ENCODE peak calls at places on chromosomes 16 and 17, in five cellular contexts. H, Y, N, C and L are unnamed samples.

GRCh38 chr16:88616320-88616719 is 22.1 kb upstream of the IL17C start:
- DNase-seq in H (no peak), Y (no peak), N (no peak), C (no peak), L (peak)

GRCh38 chr16:16101585-16101984 is 121.7 kb downstream of the ABCC6 start:
- DNase-seq in H (no peak), Y (no peak), N (no peak), C (no peak), L (peak)

GRCh38 chr17:64653325-64653984 is 8.7 kb downstream of the SMURF2 start:
- DNase-seq in H (no peak), Y (no peak), N (no peak), C (no peak), L (no peak)

GRCh38 chr16:6131526-6132050 is 1034.0 kb upstream of the EEF2KMT start:
- DNase-seq in H (no peak), Y (no peak), N (no peak), C (no peak), L (no peak)

GRCh38 chr16:77336637-77337036 is 98.2 kb downstream of the ADAMTS18 start:
- DNase-seq in H (no peak), Y (no peak), N (no peak), C (no peak), L (no peak)

GRCh38 chr17:12070561-12070960 is 49.9 kb downstream of the MAP2K4 start:
- DNase-seq in H (no peak), Y (peak), N (no peak), C (no peak), L (no peak)

GRCh38 chr17:70138309-70138865 is 30.9 kb upstream of the KCNJ2 start:
- DNase-seq in H (no peak), Y (peak), N (no peak), C (no peak), L (no peak)

GRCh38 chr16:6961704-6962103 is 370.9 kb upstream of the RBFOX1 start:
- DNase-seq in H (no peak), Y (no peak), N (no peak), C (no peak), L (no peak)

GRCh38 chr16:86480444-86480843 is 29.9 kb upstream of the FOXF1 start:
- DNase-seq in H (no peak), Y (no peak), N (no peak), C (no peak), L (no peak)

GRCh38 chr16:76574651-76575050 is 297.4 kb downstream of the CNTNAP4 start:
- DNase-seq in H (no peak), Y (no peak), N (peak), C (no peak), L (no peak)

GRCh38 chr17:31074772-31075538 is 19.8 kb upstream of the NF1 start:
- DNase-seq in H (no peak), Y (no peak), N (peak), C (no peak), L (no peak)

GRCh38 chr17:17433260-17433659 is 43.5 kb upstream of the MED9 start:
- DNase-seq in H (no peak), Y (no peak), N (no peak), C (no peak), L (no peak)

GRCh38 chr17:73151888-73152633 is 12.7 kb upstream of the SSTR2 start:
- DNase-seq in H (no peak), Y (no peak), N (no peak), C (no peak), L (no peak)

GRCh38 chr17:57442914-57443571 is 186.7 kb downstream of the MSI2 start:
- DNase-seq in H (peak), Y (no peak), N (no peak), C (no peak), L (no peak)

GRCh38 chr17:9273334-9274118 is 252.2 kb downstream of the NTN1 start:
- DNase-seq in H (no peak), Y (peak), N (no peak), C (peak), L (no peak)

GRCh38 chr16:67529639-67530012 is 997 bp downstream of the RIPOR1 start:
- DNase-seq in H (no peak), Y (no peak), N (no peak), C (no peak), L (no peak)

GRCh38 chr17:73096866-73097265 is 4.4 kb upstream of the SLC39A11 start:
- DNase-seq in H (no peak), Y (no peak), N (no peak), C (no peak), L (no peak)

GRCh38 chr17:61412860-61413653 is 13.4 kb downstream of the TBX2 start:
- DNase-seq in H (no peak), Y (no peak), N (peak), C (peak), L (no peak)

GRCh38 chr16:27374231-27374793 is 27.7 kb upstream of the IL21R start:
- DNase-seq in H (no peak), Y (no peak), N (no peak), C (no peak), L (no peak)

GRCh38 chr17:56912105-56912999 is 1.5 kb downstream of the TRIM25 start:
- DNase-seq in H (peak), Y (no peak), N (no peak), C (peak), L (no peak)

GRCh38 chr16:56608876-56609462 is 585 bp downstream of the MT2A start:
- DNase-seq in H (no peak), Y (no peak), N (no peak), C (no peak), L (no peak)

GRCh38 chr17:8935194-8935593 is 30.3 kb downstream of the PIK3R5 start:
- DNase-seq in H (no peak), Y (no peak), N (no peak), C (no peak), L (peak)

GRCh38 chr16:88700636-88701482 is 5.3 kb downstream of the RNF166 start:
- DNase-seq in H (peak), Y (peak), N (no peak), C (peak), L (no peak)

GRCh38 chr16:57167951-57168350 is 17.9 kb downstream of the PSME3IP1 start:
- DNase-seq in H (no peak), Y (peak), N (no peak), C (no peak), L (no peak)

GRCh38 chr17:81681672-81682071 is 1.9 kb downstream of the ARL16 start:
- DNase-seq in H (no peak), Y (no peak), N (no peak), C (no peak), L (no peak)

GRCh38 chr17:57458718-57459285 is 202.5 kb downstream of the MSI2 start:
- DNase-seq in H (no peak), Y (no peak), N (no peak), C (no peak), L (no peak)

GRCh38 chr16:71537643-71538042 is 11.4 kb downstream of the CHST4 start:
- DNase-seq in H (no peak), Y (peak), N (peak), C (no peak), L (peak)

GRCh38 chr16:74871608-74872007 is 97.0 kb upstream of the FA2H start:
- DNase-seq in H (no peak), Y (no peak), N (no peak), C (no peak), L (no peak)

GRCh38 chr17:80951121-80952090 is 40.2 kb upstream of the CHMP6 start:
- DNase-seq in H (no peak), Y (no peak), N (peak), C (no peak), L (no peak)

GRCh38 chr17:72565758-72566157 is 444.9 kb downstream of the SOX9 start:
- DNase-seq in H (no peak), Y (no peak), N (no peak), C (no peak), L (no peak)

GRCh38 chr16:4409081-4409932 is 7.1 kb downstream of the CORO7 start:
- DNase-seq in H (no peak), Y (no peak), N (no peak), C (no peak), L (no peak)

GRCh38 chr16:57976331-57976796 is 5.4 kb upstream of the CNGB1 start:
- DNase-seq in H (no peak), Y (no peak), N (no peak), C (no peak), L (no peak)

GRCh38 chr16:21708533-21709115 is 44.9 kb downstream of the OTOA start:
- DNase-seq in H (peak), Y (peak), N (peak), C (peak), L (peak)

GRCh38 chr16:10871157-10871991 is 5.6 kb upstream of the CIITA start:
- DNase-seq in H (no peak), Y (peak), N (no peak), C (peak), L (no peak)

GRCh38 chr16:58198022-58198683 is at the start of gene CSNK2A2:
- DNase-seq in H (peak), Y (peak), N (peak), C (peak), L (no peak)

DNA sequence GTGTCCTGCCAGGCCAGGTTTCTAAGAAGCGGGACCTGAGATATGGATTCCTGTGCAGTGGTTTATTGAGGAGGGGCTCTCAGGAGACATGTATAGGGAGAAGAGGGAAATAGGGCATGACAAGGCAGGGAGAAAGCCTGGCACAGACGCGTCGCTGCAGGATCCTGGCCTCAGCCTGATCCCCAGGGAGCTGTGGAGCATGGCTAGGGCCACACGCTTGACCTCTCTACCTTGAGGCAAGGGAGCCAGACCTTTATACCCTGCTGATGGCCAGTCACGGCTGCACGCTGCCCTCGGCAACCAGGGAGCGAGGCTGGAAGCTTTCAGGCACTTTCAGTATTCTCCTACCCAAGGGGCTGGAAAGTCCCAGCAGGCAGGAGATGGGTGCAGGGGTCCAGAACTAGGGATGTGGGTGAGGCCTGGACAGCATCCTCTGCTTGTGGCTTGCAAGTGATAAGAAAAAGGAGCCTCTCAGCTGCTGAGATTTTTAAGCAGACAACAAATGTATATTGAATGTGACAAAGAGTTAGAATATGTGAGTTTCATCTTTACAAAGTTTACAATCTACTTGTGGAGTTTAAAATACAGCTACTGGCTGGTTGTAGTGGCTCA is 10.0 kb upstream of the KLHL36 start:
- DNase-seq in H (no peak), Y (no peak), N (no peak), C (no peak), L (no peak)
- TF ChIP-seq CTCF in H (no peak), Y (no peak), N (no peak), C (no peak), L (no peak)

GRCh38 chr17:21545051-21545450 is 147.3 kb upstream of the KCNJ18 start:
- DNase-seq in H (no peak), Y (no peak), N (no peak), C (no peak), L (no peak)

GRCh38 chr17:21551081-21551881 is 141.0 kb upstream of the KCNJ18 start:
- DNase-seq in H (peak), Y (peak), N (peak), C (peak), L (peak)

GRCh38 chr17:21548236-21548635 is 144.1 kb upstream of the KCNJ18 start:
- DNase-seq in H (no peak), Y (no peak), N (no peak), C (no peak), L (no peak)

GRCh38 chr17:21549107-21549687 is 143.1 kb upstream of the KCNJ18 start:
- DNase-seq in H (no peak), Y (no peak), N (no peak), C (no peak), L (no peak)
- H3K4me3 ChIP-seq in H (no peak), Y (peak), N (no peak), C (no peak), L (no peak)

GRCh38 chr17:44970136-44970737 is 2.1 kb upstream of the C1QL1 start:
- DNase-seq in H (peak), Y (no peak), N (no peak), C (peak), L (no peak)

GRCh38 chr17:44969144-44969780 is 1.2 kb upstream of the C1QL1 start:
- DNase-seq in H (no peak), Y (no peak), N (no peak), C (no peak), L (no peak)

GRCh38 chr17:44967026-44967906 is 837 bp downstream of the C1QL1 start:
- DNase-seq in H (no peak), Y (no peak), N (no peak), C (no peak), L (no peak)

GRCh38 chr17:44967907-44968224 is 237 bp downstream of the C1QL1 start:
- DNase-seq in H (no peak), Y (no peak), N (no peak), C (no peak), L (no peak)

DNA sequence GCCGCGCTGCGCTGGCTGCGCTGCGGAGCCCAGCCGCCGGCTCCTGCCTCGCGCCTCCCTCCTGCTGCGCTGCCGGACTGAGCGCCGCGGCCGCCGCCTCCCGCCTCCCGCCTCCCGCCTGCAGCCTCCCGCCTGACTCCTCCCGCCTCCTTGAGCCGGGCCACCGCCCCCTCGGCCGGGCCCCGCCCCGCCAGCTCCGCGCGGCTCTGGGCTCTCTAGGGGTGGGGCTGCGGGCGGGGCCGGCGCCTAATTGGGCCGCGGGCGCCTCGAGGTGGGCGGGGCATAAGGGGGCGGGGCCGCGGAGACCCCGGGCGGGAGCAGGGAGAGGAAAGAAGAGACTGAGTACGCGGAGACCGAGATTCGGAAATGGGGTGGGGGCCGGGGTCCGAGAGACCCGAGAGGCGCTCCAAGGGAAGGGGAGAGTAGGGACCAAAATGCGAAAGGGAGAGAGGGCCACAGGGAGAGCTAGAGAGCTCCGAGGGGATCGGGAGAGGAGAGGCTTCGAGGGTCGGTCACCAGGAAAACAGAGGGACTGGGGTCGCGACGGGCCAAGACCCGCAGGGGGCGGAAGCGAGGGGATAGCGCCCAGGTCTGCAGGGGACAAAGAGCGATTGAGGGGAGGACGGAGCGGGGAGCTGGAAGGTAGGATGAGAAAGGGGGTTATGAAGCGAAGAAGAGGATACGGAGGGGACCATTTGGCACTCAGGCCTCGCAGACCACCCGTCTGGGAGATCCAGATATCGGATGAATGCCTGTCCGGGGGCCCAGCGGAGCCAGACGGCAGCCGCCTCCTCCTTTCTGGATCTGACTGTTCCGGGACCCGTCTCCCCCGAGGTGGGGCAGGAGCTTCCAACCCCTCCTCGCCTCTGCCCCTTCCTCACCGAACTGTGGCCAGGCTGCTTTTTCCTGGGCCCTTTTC is at the start of gene C1QL1:
- DNase-seq in H (peak), Y (peak), N (peak), C (peak), L (peak)
- TF ChIP-seq CTCF in H (no peak), Y (peak), N (peak), C (no peak), L (no peak)

GRCh38 chr17:75077490-75078096 is 10.2 kb upstream of the SLC16A5 start:
- DNase-seq in H (peak), Y (no peak), N (peak), C (peak), L (no peak)
- H3K4me3 ChIP-seq in H (peak), Y (no peak), N (peak), C (peak), L (no peak)